ENCODE peak calls at places on chromosomes 3 and 15, in five cellular contexts. G is K562, R is HepG2, U is H1, P is GM12878. E is an unnamed sample.

GRCh38 chr3:194053136-194053535 is 82.8 kb upstream of the HES1 start:
- DNase-seq in G (no peak), R (no peak), P (no peak), U (no peak), E (no peak)

GRCh38 chr15:53445531-53445930 is 313.9 kb downstream of the WDR72 start:
- DNase-seq in G (no peak), R (no peak), P (no peak), U (no peak), E (no peak)

GRCh38 chr3:148075829-148076716 is 621.6 kb upstream of the AGTR1 start:
- DNase-seq in U (no peak), R (peak), P (no peak), G (peak), E (peak)

GRCh38 chr3:19221081-19221480 is 72.8 kb downstream of the KCNH8 start:
- DNase-seq in R (no peak), U (no peak), P (no peak), G (no peak), E (no peak)

GRCh38 chr3:124467980-124468902 is 262.0 kb upstream of the UMPS start:
- DNase-seq in U (peak), G (peak), R (peak), P (no peak), E (peak)

GRCh38 chr3:124686028-124686670 is 44.1 kb upstream of the UMPS start:
- DNase-seq in G (no peak), R (no peak), U (no peak), P (no peak), E (no peak)

GRCh38 chr3:129022114-129022994 is 21.2 kb downstream of the EFCC1 start:
- DNase-seq in G (peak), U (no peak), R (no peak), P (no peak), E (no peak)

GRCh38 chr3:111336511-111336910 is 205.5 kb upstream of the CD96 start:
- DNase-seq in G (no peak), U (no peak), R (no peak), P (no peak), E (no peak)

GRCh38 chr15:74835312-74835823 is 7.6 kb downstream of the ULK3 start:
- DNase-seq in U (peak), P (no peak), G (peak), R (peak), E (peak)

GRCh38 chr3:37546876-37547275 is 314.8 kb upstream of the CTDSPL start:
- DNase-seq in U (no peak), R (peak), G (peak), P (no peak), E (peak)

DNA sequence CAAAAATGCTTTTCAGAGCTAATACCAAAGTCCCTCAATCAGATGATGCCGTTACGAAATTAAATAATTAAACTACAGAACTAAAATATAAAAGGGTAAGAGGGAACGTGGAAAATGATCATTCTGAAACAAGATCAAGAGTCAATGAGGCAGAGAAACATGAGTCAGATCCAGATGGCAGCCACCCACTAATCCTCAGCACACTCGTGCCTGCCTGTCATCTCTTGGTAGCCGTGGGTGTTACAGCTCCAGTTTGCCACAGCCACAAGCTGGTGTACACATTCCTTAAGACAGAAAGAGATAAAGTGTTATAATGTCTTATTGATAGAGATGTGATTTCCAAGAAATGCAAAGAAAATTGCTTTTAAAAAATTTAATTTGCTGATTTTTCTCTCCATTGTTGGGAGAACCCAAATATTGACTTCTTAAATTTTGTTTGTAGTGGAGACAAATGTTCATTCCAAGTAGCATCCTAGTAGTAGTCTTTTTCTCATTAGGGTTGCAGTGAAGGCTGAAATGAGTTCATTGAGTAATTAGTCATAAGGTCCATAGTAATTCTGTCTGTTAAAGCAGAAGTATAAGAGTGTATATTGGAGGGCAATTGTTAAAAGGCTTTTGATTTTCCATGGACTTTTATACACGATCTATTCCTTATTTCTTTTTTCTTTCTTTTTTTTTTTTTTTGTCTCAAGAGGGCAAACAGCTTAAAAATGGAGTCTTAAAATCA is 104.3 kb downstream of the AGBL1 start:
- DNase-seq in U (no peak), P (no peak), G (no peak), R (no peak), E (no peak)
- TF ChIP-seq HDAC2 in U (no peak), P (no peak), G (no peak), R (no peak), E (no peak)

GRCh38 chr3:66622756-66623452 is 122.1 kb upstream of the LRIG1 start:
- DNase-seq in G (no peak), P (no peak), U (no peak), R (no peak), E (no peak)
- TF ChIP-seq HDAC2 in G (no peak), P (no peak), U (no peak), R (no peak), E (no peak)

GRCh38 chr3:66233033-66233432 is 12.2 kb downstream of the SLC25A26 start:
- DNase-seq in G (no peak), R (no peak), P (no peak), U (no peak), E (no peak)

GRCh38 chr3:66237551-66237950 is 16.8 kb downstream of the SLC25A26 start:
- DNase-seq in U (no peak), P (no peak), R (no peak), G (no peak), E (no peak)

GRCh38 chr3:66241466-66241865 is 20.7 kb downstream of the SLC25A26 start:
- DNase-seq in R (no peak), U (no peak), P (no peak), G (no peak), E (no peak)

GRCh38 chr3:66239513-66240135 is 18.8 kb downstream of the SLC25A26 start:
- DNase-seq in U (no peak), R (no peak), P (no peak), G (no peak), E (no peak)

GRCh38 chr3:66236281-66236680 is 15.5 kb downstream of the SLC25A26 start:
- DNase-seq in U (no peak), G (peak), P (no peak), R (peak), E (peak)
- TF ChIP-seq HDAC2 in U (no peak), G (no peak), P (no peak), R (no peak), E (no peak)

DNA sequence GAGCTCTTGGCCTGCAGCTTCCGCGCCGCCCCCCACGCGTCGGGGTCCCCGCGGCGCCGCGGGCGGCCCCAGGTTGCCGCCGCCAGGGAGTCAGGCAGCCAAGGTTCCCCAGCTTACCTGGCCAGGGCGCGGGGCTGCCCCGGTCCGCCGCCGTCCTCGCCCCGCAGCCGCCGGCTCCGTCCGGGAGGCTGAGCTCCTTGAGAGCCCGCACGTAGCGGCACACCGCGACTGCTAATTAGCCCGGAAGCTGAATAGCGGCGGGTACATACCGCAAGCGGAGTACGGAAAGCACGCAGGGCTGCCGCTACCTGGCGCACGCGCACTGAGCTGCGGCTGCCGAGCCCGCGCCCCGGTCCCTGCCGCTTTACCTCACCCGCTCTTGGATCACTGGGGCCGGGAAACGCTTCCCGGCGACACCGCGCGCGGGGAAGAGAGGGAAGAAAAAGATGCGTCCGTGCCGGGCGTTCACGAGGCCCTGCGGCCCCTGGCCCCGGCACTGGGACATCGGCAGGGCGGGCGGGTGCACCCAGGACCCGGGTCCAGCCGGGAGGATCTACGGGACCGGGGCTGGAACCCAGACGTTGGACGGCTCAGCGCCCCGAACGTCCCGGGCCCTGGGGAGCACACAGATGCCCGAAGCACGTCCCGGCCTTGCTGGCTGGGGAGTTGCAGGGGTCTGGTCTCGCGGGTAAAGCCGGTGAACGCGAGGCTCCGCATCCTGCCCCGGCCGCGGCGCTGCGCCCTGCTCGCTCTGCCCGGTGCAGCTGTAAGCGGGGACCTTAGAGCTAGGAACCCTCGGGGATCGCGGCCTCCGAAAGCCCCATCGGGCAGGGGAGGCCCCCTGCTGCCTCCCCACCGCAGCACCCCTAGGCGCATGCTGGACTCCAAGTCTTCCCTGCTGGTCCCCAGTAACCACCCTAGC is at the start of gene GOLGA8B:
- DNase-seq in G (peak), R (peak), U (peak), P (no peak), E (peak)
- TF ChIP-seq HDAC2 in G (no peak), R (no peak), U (peak), P (no peak), E (no peak)

GRCh38 chr15:85168642-85169173 is 187.1 kb downstream of the PDE8A start:
- DNase-seq in R (peak), P (no peak), U (peak), G (peak), E (peak)
- TF ChIP-seq HDAC2 in R (no peak), P (no peak), U (no peak), G (no peak), E (no peak)

DNA sequence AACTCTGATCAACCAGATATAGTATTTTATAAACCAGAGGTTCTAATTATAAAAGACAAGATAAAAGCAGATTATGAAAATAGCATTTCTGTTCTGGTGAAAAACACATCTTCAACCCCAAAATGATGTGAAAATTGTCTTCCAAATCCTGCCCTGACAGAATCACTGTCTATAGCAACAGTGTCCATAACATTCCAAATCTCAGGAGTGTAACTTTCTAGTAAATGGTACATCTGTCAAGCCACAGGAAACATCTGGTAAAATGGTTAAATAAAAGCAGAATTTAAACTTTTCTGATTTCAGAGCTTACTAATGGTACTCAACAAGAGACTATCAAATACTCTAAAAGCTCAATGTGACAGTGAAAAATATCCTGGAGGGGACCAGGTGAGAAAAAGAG is 60.5 kb downstream of the VGLL4 start:
- DNase-seq in G (no peak), R (no peak), P (no peak), U (no peak), E (no peak)
- TF ChIP-seq HDAC2 in G (no peak), R (no peak), P (no peak), U (no peak), E (no peak)

DNA sequence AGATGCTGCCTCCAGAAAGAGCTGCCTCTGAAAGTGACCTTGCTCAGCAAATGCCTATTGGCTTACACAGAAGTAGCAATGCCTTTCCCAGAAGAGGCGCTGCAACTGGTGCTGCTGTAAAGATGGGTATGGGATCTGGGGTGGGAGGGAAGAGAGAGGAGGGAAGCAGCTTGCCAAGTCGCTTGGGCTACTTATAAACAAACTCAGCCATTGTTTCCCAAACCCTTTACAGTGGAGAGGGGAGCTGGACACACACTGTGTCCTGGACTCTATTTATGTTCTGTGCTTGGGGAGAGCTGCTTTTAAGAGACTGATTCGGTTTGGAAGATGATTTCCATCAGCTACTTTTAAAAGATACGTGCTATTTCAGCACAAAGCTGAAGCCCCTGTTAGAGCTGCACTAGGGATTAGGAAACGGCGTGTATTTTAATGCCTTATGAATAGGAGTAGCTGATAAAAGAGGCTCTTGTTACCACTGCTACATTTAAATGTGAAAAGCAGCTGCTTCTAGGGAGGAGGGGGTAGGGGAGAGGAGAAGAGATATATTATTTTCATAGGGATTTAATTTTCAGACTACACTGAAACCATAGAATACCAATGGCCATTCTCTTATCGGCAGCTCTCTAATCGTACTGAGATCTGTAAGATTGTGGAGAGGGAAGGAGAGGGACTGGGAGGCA is 440.6 kb downstream of the MCTP2 start:
- DNase-seq in P (no peak), R (no peak), U (no peak), G (peak), E (no peak)
- TF ChIP-seq HDAC2 in P (no peak), R (no peak), U (no peak), G (no peak), E (no peak)

DNA sequence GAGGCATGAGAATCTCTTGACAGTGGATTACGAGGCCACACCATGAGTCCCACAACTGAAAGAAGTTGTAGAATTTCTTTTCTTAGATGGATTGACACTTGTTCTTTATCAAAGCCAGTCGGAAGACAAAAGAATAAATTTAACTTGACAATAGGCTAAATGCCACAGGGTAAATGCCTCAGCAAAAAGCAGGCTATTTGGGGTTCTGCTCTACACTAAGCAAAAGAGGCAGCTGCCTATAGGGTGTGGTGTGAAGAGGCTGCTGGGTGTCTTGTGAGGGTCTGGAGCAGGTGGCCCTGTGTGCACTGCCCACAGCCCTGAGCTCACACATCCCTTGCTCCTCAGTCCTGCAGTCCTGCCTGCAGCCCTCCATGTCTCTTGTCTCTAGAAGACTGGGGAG is 135.0 kb upstream of the SEMA6D start:
- DNase-seq in U (no peak), G (no peak), R (no peak), P (no peak), E (no peak)
- TF ChIP-seq HDAC2 in U (no peak), G (no peak), R (no peak), P (no peak), E (no peak)

GRCh38 chr3:114060906-114061655 is 4.5 kb downstream of the QTRT2 start:
- DNase-seq in P (no peak), U (no peak), R (no peak), G (no peak), E (no peak)
- TF ChIP-seq HDAC2 in P (no peak), U (no peak), R (no peak), G (no peak), E (no peak)

E was measured in A549.